ENCODE peak calls at places on chromosome X, in eight cellular contexts. P, R, F, S, O, Z, J and N are unnamed samples.

GRCh38 chrX:131821945-131822622 is 201.0 kb upstream of the STK26 start:
- DNase-seq in P (no peak), R (no peak), F (peak), S (no peak), O (no peak), Z (no peak), J (peak), N (no peak)

GRCh38 chrX:53374923-53375322 is 47.5 kb downstream of the SMC1A start:
- DNase-seq in P (no peak), R (no peak), F (no peak), S (no peak), O (no peak), Z (no peak), J (no peak), N (no peak)

GRCh38 chrX:56314334-56314733 is 82.2 kb downstream of the KLF8 start:
- DNase-seq in P (no peak), R (peak), F (no peak), S (no peak), O (no peak), Z (no peak), J (no peak), N (no peak)

GRCh38 chrX:9414416-9414815 is 50.4 kb upstream of the TBL1X start:
- DNase-seq in P (no peak), R (no peak), F (no peak), S (no peak), O (no peak), Z (no peak), J (no peak), N (no peak)

GRCh38 chrX:24285082-24285481 is 28.8 kb downstream of the SUPT20HL2 start:
- DNase-seq in P (no peak), R (no peak), F (no peak), S (no peak), O (no peak), Z (no peak), J (no peak), N (no peak)

GRCh38 chrX:78652971-78653822 is 5.9 kb downstream of the RTL3 start:
- DNase-seq in P (no peak), R (no peak), F (no peak), S (no peak), O (no peak), Z (no peak), J (no peak), N (no peak)

GRCh38 chrX:71366674-71367256 is 608 bp downstream of the TAF1 start:
- DNase-seq in P (no peak), R (peak), F (peak), S (no peak), O (no peak), Z (no peak), J (peak), N (peak)

GRCh38 chrX:118356154-118356701 is 10.3 kb downstream of the WDR44 start:
- DNase-seq in P (no peak), R (no peak), F (no peak), S (no peak), O (no peak), Z (no peak), J (no peak), N (no peak)

GRCh38 chrX:40260123-40260751 is 162.5 kb upstream of the BCOR start:
- DNase-seq in P (peak), R (no peak), F (no peak), S (no peak), O (no peak), Z (no peak), J (no peak), N (no peak)

GRCh38 chrX:153888344-153888743 is 2.4 kb upstream of the L1CAM start:
- DNase-seq in P (no peak), R (no peak), F (no peak), S (no peak), O (no peak), Z (no peak), J (no peak), N (no peak)

GRCh38 chrX:112066813-112067212 is 15.8 kb downstream of the TRPC5 start:
- DNase-seq in P (no peak), R (no peak), F (no peak), S (no peak), O (no peak), Z (no peak), J (no peak), N (no peak)

GRCh38 chrX:109294097-109294815 is 187.6 kb downstream of the GUCY2F start:
- DNase-seq in P (no peak), R (no peak), F (no peak), S (peak), O (no peak), Z (no peak), J (no peak), N (no peak)